ENCODE peak calls at places on chromosome 11, in nine cellular contexts. One of them, this sample, is unnamed.

GRCh38 chr11:8810331-8811301 is 100.4 kb upstream of the AKIP1 start:
- DNase-seq in cardiac fibroblast: peak
- DNase-seq in heart right ventricle: peak
- DNase-seq in HFF-Myc: no peak
- DNase-seq in GM12864: no peak
- DNase-seq in tibial artery: peak
- DNase-seq in body of pancreas: peak
- DNase-seq in BE2C: peak
- DNase-seq in tibial nerve: peak
- DNase-seq in this sample: no peak

GRCh38 chr11:118622376-118623290 is 15.2 kb downstream of the PHLDB1 start:
- DNase-seq in body of pancreas: peak
- DNase-seq in BE2C: peak
- DNase-seq in tibial nerve: no peak
- DNase-seq in heart right ventricle: peak
- DNase-seq in cardiac fibroblast: peak
- DNase-seq in GM12864: no peak
- DNase-seq in HFF-Myc: no peak
- DNase-seq in tibial artery: peak
- DNase-seq in this sample: peak

GRCh38 chr11:123741159-123741951 is at the start of gene ZNF202:
- DNase-seq in BE2C: peak
- DNase-seq in GM12864: peak
- DNase-seq in HFF-Myc: peak
- DNase-seq in tibial artery: peak
- DNase-seq in body of pancreas: peak
- DNase-seq in cardiac fibroblast: peak
- DNase-seq in tibial nerve: peak
- DNase-seq in heart right ventricle: peak
- DNase-seq in this sample: peak

GRCh38 chr11:121649798-121650197 is 197.0 kb upstream of the SORL1-AS1 start:
- DNase-seq in cardiac fibroblast: no peak
- DNase-seq in HFF-Myc: no peak
- DNase-seq in tibial nerve: no peak
- DNase-seq in GM12864: no peak
- DNase-seq in BE2C: no peak
- DNase-seq in tibial artery: no peak
- DNase-seq in heart right ventricle: no peak
- DNase-seq in body of pancreas: no peak
- DNase-seq in this sample: no peak

GRCh38 chr11:130964393-130964792 is 48.1 kb upstream of the SNX19 start:
- DNase-seq in GM12864: no peak
- DNase-seq in cardiac fibroblast: no peak
- DNase-seq in BE2C: no peak
- DNase-seq in tibial artery: no peak
- DNase-seq in heart right ventricle: no peak
- DNase-seq in body of pancreas: no peak
- DNase-seq in tibial nerve: no peak
- DNase-seq in HFF-Myc: no peak
- DNase-seq in this sample: no peak

GRCh38 chr11:2665747-2666710 is 33.8 kb downstream of the KCNQ1OT1 start:
- DNase-seq in tibial artery: no peak
- DNase-seq in BE2C: no peak
- DNase-seq in cardiac fibroblast: no peak
- DNase-seq in tibial nerve: no peak
- DNase-seq in heart right ventricle: no peak
- DNase-seq in GM12864: no peak
- DNase-seq in body of pancreas: peak
- DNase-seq in HFF-Myc: no peak
- DNase-seq in this sample: no peak

GRCh38 chr11:2175659-2176058 is 4.0 kb upstream of the TH start:
- DNase-seq in tibial artery: no peak
- DNase-seq in BE2C: no peak
- DNase-seq in HFF-Myc: no peak
- DNase-seq in tibial nerve: no peak
- DNase-seq in body of pancreas: peak
- DNase-seq in heart right ventricle: no peak
- DNase-seq in GM12864: no peak
- DNase-seq in cardiac fibroblast: peak
- DNase-seq in this sample: no peak

GRCh38 chr11:1520209-1520986 is 33.8 kb upstream of the MOB2 start:
- DNase-seq in BE2C: no peak
- DNase-seq in tibial nerve: no peak
- DNase-seq in tibial artery: no peak
- DNase-seq in cardiac fibroblast: no peak
- DNase-seq in body of pancreas: no peak
- DNase-seq in GM12864: no peak
- DNase-seq in HFF-Myc: no peak
- DNase-seq in heart right ventricle: no peak
- DNase-seq in this sample: no peak

GRCh38 chr11:125990244-125990643 is 44.4 kb downstream of the VSIG10L2 start:
- DNase-seq in HFF-Myc: no peak
- DNase-seq in tibial artery: no peak
- DNase-seq in GM12864: no peak
- DNase-seq in cardiac fibroblast: peak
- DNase-seq in body of pancreas: peak
- DNase-seq in heart right ventricle: peak
- DNase-seq in BE2C: no peak
- DNase-seq in tibial nerve: no peak
- DNase-seq in this sample: no peak

GRCh38 chr11:86172894-86173293 is 71.7 kb upstream of the EED start:
- DNase-seq in cardiac fibroblast: peak
- DNase-seq in tibial artery: no peak
- DNase-seq in body of pancreas: no peak
- DNase-seq in BE2C: no peak
- DNase-seq in heart right ventricle: no peak
- DNase-seq in GM12864: no peak
- DNase-seq in HFF-Myc: no peak
- DNase-seq in tibial nerve: no peak
- DNase-seq in this sample: no peak

GRCh38 chr11:63945482-63946163 is 6.8 kb downstream of the NAA40 start:
- DNase-seq in cardiac fibroblast: peak
- DNase-seq in tibial artery: peak
- DNase-seq in HFF-Myc: peak
- DNase-seq in tibial nerve: peak
- DNase-seq in heart right ventricle: peak
- DNase-seq in BE2C: peak
- DNase-seq in GM12864: no peak
- DNase-seq in body of pancreas: peak
- DNase-seq in this sample: no peak

GRCh38 chr11:88292156-88292844 is 45.2 kb downstream of the CTSC start:
- DNase-seq in cardiac fibroblast: peak
- DNase-seq in heart right ventricle: peak
- DNase-seq in tibial nerve: no peak
- DNase-seq in HFF-Myc: no peak
- DNase-seq in GM12864: no peak
- DNase-seq in body of pancreas: peak
- DNase-seq in tibial artery: no peak
- DNase-seq in BE2C: peak
- DNase-seq in this sample: peak
- TF ChIP-seq CTCF in cardiac fibroblast: no peak
- TF ChIP-seq CTCF in heart right ventricle: no peak
- TF ChIP-seq CTCF in tibial nerve: no peak
- TF ChIP-seq CTCF in HFF-Myc: no peak
- TF ChIP-seq CTCF in GM12864: no peak
- TF ChIP-seq CTCF in body of pancreas: peak
- TF ChIP-seq CTCF in tibial artery: no peak
- TF ChIP-seq CTCF in BE2C: peak
- TF ChIP-seq CTCF in this sample: peak

GRCh38 chr11:14789879-14790484 is 102.0 kb downstream of the CYP2R1 start:
- DNase-seq in heart right ventricle: no peak
- DNase-seq in tibial artery: no peak
- DNase-seq in BE2C: no peak
- DNase-seq in HFF-Myc: no peak
- DNase-seq in tibial nerve: no peak
- DNase-seq in body of pancreas: no peak
- DNase-seq in cardiac fibroblast: peak
- DNase-seq in GM12864: no peak
- DNase-seq in this sample: no peak

DNA sequence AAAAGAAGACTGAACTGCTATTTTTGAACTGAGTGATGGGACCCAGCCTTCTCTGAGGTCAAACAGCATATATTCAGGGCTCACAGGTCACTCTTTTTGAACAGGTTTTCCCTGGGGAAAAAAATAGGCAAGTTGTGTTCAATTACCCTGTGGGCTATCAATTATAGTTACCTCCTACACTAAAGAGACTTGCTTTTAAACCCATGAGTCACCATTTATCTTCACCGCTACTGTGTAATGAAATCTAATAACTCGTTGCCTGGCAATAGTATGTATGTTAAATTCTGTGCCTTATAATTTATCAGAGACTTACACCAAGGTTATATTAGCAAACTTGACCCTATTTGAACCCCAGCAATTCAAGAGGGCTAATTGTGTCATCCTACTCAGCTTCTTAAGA is 98.5 kb downstream of the CYP2R1 start:
- DNase-seq in BE2C: no peak
- DNase-seq in cardiac fibroblast: peak
- DNase-seq in GM12864: no peak
- DNase-seq in body of pancreas: no peak
- DNase-seq in heart right ventricle: no peak
- DNase-seq in tibial artery: no peak
- DNase-seq in tibial nerve: no peak
- DNase-seq in HFF-Myc: no peak
- DNase-seq in this sample: no peak
- H3K4me3 ChIP-seq in BE2C: no peak
- H3K4me3 ChIP-seq in cardiac fibroblast: no peak
- H3K4me3 ChIP-seq in GM12864: no peak
- H3K4me3 ChIP-seq in body of pancreas: no peak
- H3K4me3 ChIP-seq in heart right ventricle: no peak
- H3K4me3 ChIP-seq in tibial artery: no peak
- H3K4me3 ChIP-seq in tibial nerve: no peak
- H3K4me3 ChIP-seq in HFF-Myc: no peak
- H3K4me3 ChIP-seq in this sample: no peak

GRCh38 chr11:33970984-33971466 is 79.1 kb upstream of the LMO2 start:
- DNase-seq in cardiac fibroblast: peak
- DNase-seq in tibial nerve: no peak
- DNase-seq in HFF-Myc: peak
- DNase-seq in tibial artery: no peak
- DNase-seq in body of pancreas: peak
- DNase-seq in heart right ventricle: peak
- DNase-seq in BE2C: peak
- DNase-seq in GM12864: peak
- DNase-seq in this sample: peak
- TF ChIP-seq CTCF in cardiac fibroblast: peak
- TF ChIP-seq CTCF in tibial nerve: peak
- TF ChIP-seq CTCF in HFF-Myc: peak
- TF ChIP-seq CTCF in tibial artery: peak
- TF ChIP-seq CTCF in body of pancreas: peak
- TF ChIP-seq CTCF in heart right ventricle: peak
- TF ChIP-seq CTCF in BE2C: peak
- TF ChIP-seq CTCF in GM12864: peak
- TF ChIP-seq CTCF in this sample: peak

DNA sequence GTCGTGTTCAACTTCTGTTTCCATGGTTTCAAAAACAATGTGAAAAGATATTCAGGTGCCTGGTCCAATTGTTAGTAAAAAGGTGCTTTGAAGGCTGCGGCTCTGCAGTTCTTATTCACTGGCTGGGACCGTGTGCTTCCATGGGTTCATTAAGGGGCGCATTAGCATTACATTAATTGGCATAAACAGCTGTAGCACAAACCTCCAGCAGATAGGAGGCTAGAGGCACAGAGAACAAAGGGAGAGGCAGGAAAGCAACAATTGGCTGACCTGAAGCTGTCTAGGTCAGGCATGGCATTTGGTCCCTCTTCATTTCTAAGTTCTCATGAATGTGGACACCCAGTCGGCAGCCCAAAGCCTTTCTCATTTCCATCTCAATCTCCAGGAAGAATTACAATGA is 16.6 kb downstream of the PAK1 start:
- DNase-seq in BE2C: no peak
- DNase-seq in heart right ventricle: no peak
- DNase-seq in HFF-Myc: no peak
- DNase-seq in GM12864: no peak
- DNase-seq in body of pancreas: no peak
- DNase-seq in cardiac fibroblast: no peak
- DNase-seq in tibial nerve: no peak
- DNase-seq in tibial artery: no peak
- DNase-seq in this sample: no peak
- H3K4me3 ChIP-seq in BE2C: no peak
- H3K4me3 ChIP-seq in heart right ventricle: no peak
- H3K4me3 ChIP-seq in HFF-Myc: no peak
- H3K4me3 ChIP-seq in GM12864: peak
- H3K4me3 ChIP-seq in body of pancreas: no peak
- H3K4me3 ChIP-seq in cardiac fibroblast: no peak
- H3K4me3 ChIP-seq in tibial nerve: no peak
- H3K4me3 ChIP-seq in tibial artery: no peak
- H3K4me3 ChIP-seq in this sample: no peak

GRCh38 chr11:72238492-72239295 is 5.3 kb downstream of the PHOX2A start:
- DNase-seq in tibial nerve: no peak
- DNase-seq in heart right ventricle: peak
- DNase-seq in HFF-Myc: no peak
- DNase-seq in GM12864: no peak
- DNase-seq in BE2C: peak
- DNase-seq in body of pancreas: no peak
- DNase-seq in cardiac fibroblast: no peak
- DNase-seq in tibial artery: no peak
- DNase-seq in this sample: no peak
- TF ChIP-seq CTCF in tibial nerve: no peak
- TF ChIP-seq CTCF in heart right ventricle: no peak
- TF ChIP-seq CTCF in HFF-Myc: no peak
- TF ChIP-seq CTCF in GM12864: no peak
- TF ChIP-seq CTCF in BE2C: no peak
- TF ChIP-seq CTCF in body of pancreas: no peak
- TF ChIP-seq CTCF in cardiac fibroblast: no peak
- TF ChIP-seq CTCF in tibial artery: no peak
- TF ChIP-seq CTCF in this sample: no peak

GRCh38 chr11:111221208-111221607 is 24.3 kb upstream of the POU2AF2 start:
- DNase-seq in HFF-Myc: no peak
- DNase-seq in cardiac fibroblast: no peak
- DNase-seq in tibial artery: no peak
- DNase-seq in heart right ventricle: no peak
- DNase-seq in BE2C: no peak
- DNase-seq in tibial nerve: no peak
- DNase-seq in GM12864: no peak
- DNase-seq in body of pancreas: no peak
- DNase-seq in this sample: no peak
- H3K4me3 ChIP-seq in HFF-Myc: no peak
- H3K4me3 ChIP-seq in cardiac fibroblast: no peak
- H3K4me3 ChIP-seq in tibial artery: no peak
- H3K4me3 ChIP-seq in heart right ventricle: no peak
- H3K4me3 ChIP-seq in BE2C: no peak
- H3K4me3 ChIP-seq in tibial nerve: no peak
- H3K4me3 ChIP-seq in GM12864: no peak
- H3K4me3 ChIP-seq in body of pancreas: no peak
- H3K4me3 ChIP-seq in this sample: no peak

DNA sequence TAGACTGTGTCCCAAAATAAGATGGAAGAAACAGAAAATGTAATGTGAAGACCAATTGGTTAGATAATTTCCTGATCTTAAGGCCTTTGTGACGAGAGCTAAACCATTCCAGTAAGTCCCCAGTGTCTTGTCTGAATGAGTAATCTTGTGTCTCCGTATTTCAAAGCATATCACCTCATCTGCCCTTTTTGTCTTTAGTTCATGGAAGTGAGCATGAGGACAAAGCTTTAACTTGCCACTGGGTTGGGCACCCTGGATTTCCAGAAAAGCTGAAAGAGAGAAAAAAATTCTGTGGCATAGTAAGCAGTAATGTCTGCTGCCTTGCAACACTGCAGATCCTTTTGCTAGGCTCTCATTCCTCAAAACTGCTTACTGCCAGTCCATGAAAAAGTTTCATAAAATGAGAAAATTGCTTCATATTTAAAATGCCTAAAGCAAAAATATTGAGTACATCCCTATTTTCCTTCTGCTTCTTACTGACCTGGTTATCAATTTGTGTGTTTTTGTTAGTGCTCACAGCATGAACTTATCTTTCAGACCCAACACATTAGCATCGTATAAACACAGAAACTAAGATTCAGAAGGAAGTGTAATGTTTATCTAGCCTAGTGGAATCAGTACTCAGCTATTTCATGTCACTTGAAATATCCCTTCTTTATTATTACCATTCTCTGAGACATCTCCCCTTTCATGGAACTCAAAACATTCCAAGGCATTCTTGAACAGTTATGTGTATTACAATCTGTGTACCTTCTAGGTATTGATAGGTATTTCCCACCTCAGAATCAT is 5.3 kb downstream of the CASP12 start:
- DNase-seq in heart right ventricle: no peak
- DNase-seq in tibial artery: no peak
- DNase-seq in cardiac fibroblast: peak
- DNase-seq in body of pancreas: no peak
- DNase-seq in HFF-Myc: no peak
- DNase-seq in GM12864: no peak
- DNase-seq in tibial nerve: no peak
- DNase-seq in BE2C: no peak
- DNase-seq in this sample: no peak
- TF ChIP-seq CTCF in heart right ventricle: no peak
- TF ChIP-seq CTCF in tibial artery: no peak
- TF ChIP-seq CTCF in cardiac fibroblast: no peak
- TF ChIP-seq CTCF in body of pancreas: no peak
- TF ChIP-seq CTCF in HFF-Myc: no peak
- TF ChIP-seq CTCF in GM12864: no peak
- TF ChIP-seq CTCF in tibial nerve: no peak
- TF ChIP-seq CTCF in BE2C: no peak
- TF ChIP-seq CTCF in this sample: no peak